ENCODE peak calls at places on chromosome 10, in four cellular contexts. E is body of pancreas, Y is esophagus squamous epithelium, I is trophoblast cell. W is an unnamed sample.

GRCh38 chr10:45370202-45370955 is 3.6 kb upstream of the ALOX5 start:
- DNase-seq in E (no peak), I (no peak), Y (no peak), W (no peak)

GRCh38 chr10:133062635-133063034 is 25.1 kb upstream of the ADGRA1 start:
- DNase-seq in E (no peak), Y (no peak), I (no peak), W (no peak)

GRCh38 chr10:16941865-16942264 is 124.6 kb upstream of the RSU1 start:
- DNase-seq in I (no peak), Y (no peak), E (no peak), W (no peak)

GRCh38 chr10:22308390-22308789 is 7.8 kb upstream of the COMMD3 start:
- DNase-seq in I (no peak), E (no peak), Y (no peak), W (no peak)

GRCh38 chr10:93437000-93437945 is 44.9 kb downstream of the MYOF start:
- DNase-seq in E (peak; percentile 75), Y (no peak), I (peak; percentile 98), W (peak; percentile 96)

GRCh38 chr10:34827087-34827766 is 12.1 kb upstream of the PARD3 start:
- DNase-seq in I (no peak), E (no peak), Y (no peak), W (no peak)

GRCh38 chr10:93437946-93438795 is 44.0 kb downstream of the MYOF start:
- DNase-seq in E (no peak), I (peak; percentile 88), Y (no peak), W (peak; percentile 69)

GRCh38 chr10:44703241-44704155 is 207.6 kb upstream of the TMEM72 start:
- DNase-seq in E (no peak), Y (no peak), I (peak; percentile 40), W (no peak)

GRCh38 chr10:82737556-82737955 is 862.6 kb downstream of the NRG3 start:
- DNase-seq in I (no peak), Y (no peak), E (no peak), W (no peak)

GRCh38 chr10:45008524-45009161 is 7.9 kb downstream of the ZNF22 start:
- DNase-seq in I (peak; percentile 32), Y (no peak), E (peak; percentile 55), W (no peak)

GRCh38 chr10:106987362-106987761 is 177.1 kb downstream of the SORCS1 start:
- DNase-seq in Y (no peak), I (no peak), E (no peak), W (no peak)

GRCh38 chr10:121516071-121516470 is 82.2 kb downstream of the FGFR2 start:
- DNase-seq in E (no peak), I (no peak), Y (no peak), W (no peak)

GRCh38 chr10:6068006-6068405 is 5.8 kb upstream of the IL2RA start:
- DNase-seq in Y (no peak), I (no peak), E (peak; percentile 0), W (no peak)
- H3K4me1 ChIP-seq in Y (peaks cover 6% of the 10 kb centered on the region), I (no peaks in the 10 kb centered on the region), E (no peaks in the 10 kb centered on the region), W (no peaks in the 10 kb centered on the region)

GRCh38 chr10:29314726-29315125 is 25.9 kb downstream of the LYZL1 start:
- DNase-seq in I (no peak), E (no peak), Y (no peak), W (no peak)

GRCh38 chr10:29305031-29305335 is 16.1 kb downstream of the LYZL1 start:
- DNase-seq in Y (no peak), E (no peak), I (no peak), W (no peak)

GRCh38 chr10:29306688-29307087 is 17.8 kb downstream of the LYZL1 start:
- DNase-seq in I (no peak), Y (no peak), E (no peak), W (peak; percentile 7)

GRCh38 chr10:29304259-29305030 is 15.6 kb downstream of the LYZL1 start:
- DNase-seq in E (peak; percentile 65), I (peak; percentile 42), Y (no peak), W (no peak)

DNA sequence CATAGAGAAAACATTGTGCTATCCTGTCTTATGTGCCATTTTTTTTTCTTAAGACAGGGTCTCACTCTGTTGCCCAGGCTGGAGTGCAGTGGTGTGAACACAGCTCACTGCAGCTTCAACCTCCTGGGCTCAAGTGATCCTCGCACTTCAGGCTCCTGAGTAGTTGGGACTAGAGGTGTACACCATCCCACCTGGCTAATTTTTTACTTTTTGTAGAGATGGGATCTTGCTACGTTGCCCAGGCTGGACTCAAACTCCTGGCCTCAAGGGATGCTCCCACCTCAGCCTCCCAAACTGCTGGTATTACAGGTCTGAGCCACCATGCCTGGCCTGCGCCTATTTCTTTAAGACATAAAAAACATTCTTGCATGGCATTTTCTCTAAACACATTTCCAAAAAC is 20.6 kb downstream of the LYZL1 start:
- DNase-seq in Y (no peak), I (no peak), E (no peak), W (peak; percentile 13)
- H3K27ac ChIP-seq in Y (no peak overlapping the region), I (no peak overlapping the region), E (no peak overlapping the region), W (no peak overlapping the region)

GRCh38 chr10:1346201-1346600 is 290.0 kb downstream of the WDR37 start:
- DNase-seq in E (no peak), Y (no peak), I (no peak), W (no peak)

GRCh38 chr10:1347525-1347924 is 291.3 kb downstream of the WDR37 start:
- DNase-seq in E (no peak), Y (no peak), I (no peak), W (no peak)

GRCh38 chr10:1345368-1345767 is 289.2 kb downstream of the WDR37 start:
- DNase-seq in E (no peak), Y (no peak), I (no peak), W (no peak)

GRCh38 chr10:1348773-1349050 is 292.5 kb downstream of the WDR37 start:
- DNase-seq in Y (no peak), E (no peak), I (no peak), W (no peak)

DNA sequence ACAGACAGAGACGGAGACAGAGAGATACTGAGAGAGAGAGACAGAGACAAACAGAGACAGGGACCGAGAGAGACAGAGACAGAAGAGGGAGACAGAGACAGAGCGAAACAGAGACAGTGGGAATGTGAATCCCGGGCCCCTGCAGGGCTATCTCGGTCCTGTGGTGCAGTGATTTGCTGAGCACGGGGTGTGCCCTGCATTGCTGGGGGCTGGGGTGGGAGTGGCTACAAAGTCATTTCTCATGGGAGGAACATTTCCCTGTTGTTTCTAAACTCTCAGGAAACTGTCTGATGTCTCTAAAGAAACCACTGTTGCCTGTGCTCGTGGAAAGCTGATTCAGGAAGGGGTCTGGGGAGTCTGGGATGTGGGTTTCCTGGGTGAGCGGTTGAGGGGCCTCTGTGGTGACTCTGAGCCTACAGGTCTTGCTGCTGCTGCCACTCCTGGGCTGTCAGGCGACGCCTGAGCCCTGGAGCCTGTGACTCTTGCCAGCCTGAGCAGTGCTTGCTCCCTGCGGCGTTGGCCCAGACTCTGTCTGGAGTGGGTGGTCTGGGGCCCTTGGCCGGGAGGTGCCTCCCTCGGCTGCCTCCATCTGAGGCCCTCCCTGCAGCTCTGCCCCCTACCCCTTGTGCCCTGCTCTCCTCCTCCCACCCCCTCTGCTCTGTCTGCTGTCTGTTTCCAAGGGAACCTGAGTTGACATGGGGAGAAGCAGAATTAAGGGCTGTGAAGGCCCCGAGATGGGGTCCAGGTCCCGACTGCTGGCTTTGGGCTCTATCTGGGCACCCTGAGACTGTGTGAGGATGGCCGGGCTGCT is 292.0 kb downstream of the WDR37 start:
- DNase-seq in I (no peak), Y (no peak), E (no peak), W (no peak)
- H3K4me1 ChIP-seq in I (no peaks in the 10 kb centered on the region), Y (no peaks in the 10 kb centered on the region), E (no peaks in the 10 kb centered on the region), W (no peaks in the 10 kb centered on the region)

DNA sequence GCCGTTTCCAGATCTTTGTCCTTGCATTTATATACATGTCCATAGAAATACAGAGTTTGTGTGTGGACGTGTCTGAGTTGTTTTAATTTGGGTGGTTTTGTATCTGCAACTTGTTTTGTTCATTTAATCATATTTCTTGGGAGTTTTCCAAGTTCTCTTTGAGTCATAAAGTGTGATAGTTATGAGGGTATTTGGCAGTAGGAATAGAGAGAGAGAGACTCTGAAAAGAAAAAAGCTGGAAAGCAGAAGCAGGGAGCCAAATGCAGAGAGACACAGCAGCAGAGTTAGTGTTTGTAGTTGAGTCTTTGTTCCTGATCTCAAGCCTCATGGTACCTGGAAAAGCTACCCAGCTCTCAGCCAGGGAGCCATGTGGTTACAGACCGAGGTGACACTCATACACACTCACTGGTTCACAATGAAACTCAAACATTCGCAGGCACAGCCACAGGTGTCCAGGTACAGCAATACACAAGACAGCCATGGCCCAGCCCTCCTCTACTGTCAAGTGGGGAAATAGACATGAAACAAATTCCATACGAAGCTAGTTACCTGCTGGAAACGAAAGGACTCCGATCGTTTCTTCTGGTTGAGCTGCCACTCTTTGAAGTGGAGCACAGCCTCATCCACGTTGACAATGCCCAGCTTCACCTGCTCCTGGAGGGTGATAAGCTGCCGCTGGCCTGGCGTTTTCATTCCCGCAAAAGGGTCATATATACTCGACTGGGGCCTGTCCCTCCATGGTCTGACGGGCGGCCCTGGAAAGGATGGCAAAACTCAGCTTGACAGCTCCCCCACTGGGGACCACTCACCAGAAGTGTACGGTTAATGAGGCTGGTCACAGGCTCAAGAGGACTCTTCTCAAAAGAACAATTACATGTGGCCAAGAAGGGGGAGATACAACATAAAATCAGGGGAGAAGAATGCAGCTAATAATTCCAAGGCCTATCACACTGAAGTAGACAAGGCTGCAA is 33.3 kb upstream of the TM9SF3 start:
- DNase-seq in E (no peak), I (no peak), Y (no peak), W (no peak)
- H3K27ac ChIP-seq in E (peak overlapping the region; percentile 9), I (no peak overlapping the region), Y (no peak overlapping the region), W (no peak overlapping the region)

GRCh38 chr10:102611514-102612095 is 32.7 kb upstream of the TRIM8 start:
- DNase-seq in E (no peak), I (no peak), Y (no peak), W (no peak)
- H3K4me1 ChIP-seq in E (peaks cover 8% of the 10 kb centered on the region), I (peaks cover 30% of the 10 kb centered on the region), Y (peaks cover 48% of the 10 kb centered on the region), W (no peaks in the 10 kb centered on the region)

DNA sequence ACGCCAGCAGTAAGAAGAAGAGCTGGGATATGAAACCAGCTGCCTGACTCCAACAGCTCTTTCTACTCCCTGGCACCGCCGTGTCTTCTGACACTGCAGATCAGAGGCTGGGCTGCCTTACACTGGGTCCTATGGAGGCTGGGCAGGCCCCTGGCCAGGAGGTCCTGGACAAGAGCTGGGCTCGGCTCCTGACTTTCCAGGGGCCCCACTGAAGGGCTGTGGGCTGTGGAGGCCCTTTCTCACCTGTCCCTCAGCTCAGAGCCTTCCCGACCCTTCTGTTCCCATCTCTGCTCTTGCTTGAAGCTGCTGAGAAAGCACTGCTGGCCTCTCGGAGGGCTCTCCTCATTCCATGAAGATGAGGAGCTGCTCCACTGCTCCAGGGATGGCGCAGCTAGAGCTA is 85.9 kb upstream of the UNC5B start:
- DNase-seq in Y (no peak), E (no peak), I (no peak), W (no peak)
- H3K27ac ChIP-seq in Y (no peak overlapping the region), E (no peak overlapping the region), I (no peak overlapping the region), W (no peak overlapping the region)

GRCh38 chr10:79103078-79103477 is 34.3 kb downstream of the ZMIZ1 start:
- DNase-seq in Y (no peak), E (no peak), I (no peak), W (no peak)
- H3K4me1 ChIP-seq in Y (peaks cover 80% of the 10 kb centered on the region), E (peaks cover 95% of the 10 kb centered on the region), I (peaks cover 24% of the 10 kb centered on the region), W (peaks cover 55% of the 10 kb centered on the region)